ENCODE peak calls at places on chromosomes 6 and 20, in seven cellular contexts. K is neural crest cell; I is kidney; P is NCI-H460; D is stimulated activated CD8-positive, alpha-beta memory T cell treated with anti-CD3 and anti-CD28 coated beads, Interleukin-12 subunit alpha, Interleukin-12 subunit beta, amount 100 ng/mL, for 1 hour; R is heart left ventricle; V is AG04449. E is an unnamed sample.

GRCh38 chr6:241331-241865 is 50.9 kb upstream of the DUSP22 start:
- DNase-seq in K (no peak), I (no peak), P (no peak), D (no peak), R (no peak), V (no peak), E (no peak)

GRCh38 chr6:34236423-34237315 is at the start of gene HMGA1:
- DNase-seq in K (peak), I (peak), P (peak), D (peak), R (peak), V (no peak), E (peak)

GRCh38 chr6:161444464-161444863 is 170.6 kb upstream of the AGPAT4 start:
- DNase-seq in K (peak), I (no peak), P (no peak), D (no peak), R (no peak), V (no peak), E (no peak)

GRCh38 chr6:45504947-45505346 is 127.2 kb upstream of the SUPT3H start:
- DNase-seq in K (no peak), I (no peak), P (no peak), D (no peak), R (peak), V (peak), E (peak)

GRCh38 chr6:159879829-159880228 is 11.0 kb upstream of the MAS1 start:
- DNase-seq in K (no peak), I (no peak), P (no peak), D (no peak), R (no peak), V (no peak), E (no peak)

GRCh38 chr6:136440187-136440582 is 110.0 kb downstream of the MAP7 start:
- DNase-seq in K (no peak), I (no peak), P (no peak), D (no peak), R (no peak), V (no peak), E (no peak)

GRCh38 chr6:166775180-166775922 is 148.3 kb upstream of the RPS6KA2 start:
- DNase-seq in K (peak), I (no peak), P (peak), D (peak), R (peak), V (peak), E (peak)

GRCh38 chr20:37095108-37095608 is 639 bp downstream of the RBL1 start:
- DNase-seq in K (no peak), I (no peak), P (no peak), D (peak), R (no peak), V (no peak), E (no peak)

GRCh38 chr20:50208085-50208491 is 17.5 kb downstream of the CEBPB start:
- DNase-seq in K (no peak), I (peak), P (no peak), D (no peak), R (no peak), V (no peak), E (no peak)

GRCh38 chr20:50130995-50131394 is 18.0 kb upstream of the UBE2V1 start:
- DNase-seq in K (no peak), I (no peak), P (no peak), D (no peak), R (peak), V (no peak), E (no peak)

GRCh38 chr20:63301671-63302070 is 8.7 kb downstream of the COL20A1 start:
- DNase-seq in K (no peak), I (no peak), P (no peak), D (no peak), R (no peak), V (no peak), E (no peak)

GRCh38 chr6:37495199-37495913 is 4.3 kb downstream of the CCDC167 start:
- DNase-seq in K (no peak), I (peak), P (no peak), D (no peak), R (no peak), V (no peak), E (no peak)

GRCh38 chr6:73514746-73515110 is 6.1 kb downstream of the EEF1A1 start:
- DNase-seq in K (no peak), I (no peak), P (no peak), D (no peak), R (no peak), V (no peak), E (no peak)

GRCh38 chr6:112298816-112299281 is 44.5 kb upstream of the LAMA4 start:
- DNase-seq in K (no peak), I (no peak), P (no peak), D (no peak), R (no peak), V (peak), E (no peak)

GRCh38 chr6:158223926-158224325 is 55.8 kb downstream of the GTF2H5 start:
- DNase-seq in K (no peak), I (no peak), P (no peak), D (no peak), R (no peak), V (no peak), E (no peak)

GRCh38 chr20:47353697-47354387 is 2.7 kb downstream of the ZMYND8 start:
- DNase-seq in K (no peak), I (no peak), P (no peak), D (no peak), R (no peak), V (no peak), E (no peak)

GRCh38 chr6:135657207-135657606 is 159.7 kb upstream of the AHI1 start:
- DNase-seq in K (no peak), I (no peak), P (no peak), D (no peak), R (no peak), V (no peak), E (peak)

GRCh38 chr20:42308980-42309524 is 690.9 kb upstream of the CHD6 start:
- DNase-seq in K (no peak), I (no peak), P (no peak), D (no peak), R (no peak), V (no peak), E (no peak)

GRCh38 chr6:168064226-168064807 is 14.7 kb downstream of the FRMD1 start:
- DNase-seq in K (no peak), I (no peak), P (no peak), D (no peak), R (no peak), V (no peak), E (no peak)

GRCh38 chr6:151784441-151785214 is 22.9 kb upstream of the ESR1 start:
- DNase-seq in K (no peak), I (no peak), P (no peak), D (no peak), R (no peak), V (no peak), E (no peak)

GRCh38 chr6:113855500-113856010 is 1.6 kb upstream of the MARCKS start:
- DNase-seq in K (peak), I (peak), P (no peak), D (no peak), R (no peak), V (no peak), E (no peak)

GRCh38 chr6:12657884-12658283 is 58.7 kb upstream of the PHACTR1 start:
- DNase-seq in K (no peak), I (no peak), P (no peak), D (no peak), R (no peak), V (no peak), E (no peak)

GRCh38 chr20:36547186-36548005 is 6.1 kb downstream of the MYL9 start:
- DNase-seq in K (no peak), I (no peak), P (no peak), D (no peak), R (no peak), V (no peak), E (no peak)

GRCh38 chr20:11810316-11811130 is 107.2 kb upstream of the BTBD3 start:
- DNase-seq in K (no peak), I (no peak), P (no peak), D (no peak), R (no peak), V (peak), E (no peak)

GRCh38 chr20:54020868-54021267 is 49.5 kb downstream of the BCAS1 start:
- DNase-seq in K (no peak), I (no peak), P (no peak), D (no peak), R (no peak), V (no peak), E (no peak)

E was measured in lung.